ENCODE peak calls at places on chromosomes 2 and 18, in ten cellular contexts. T, L, U, A, C, G, M, O, E and Z are unnamed samples.

GRCh38 chr2:217753460-217754200 is 249.2 kb downstream of the TNS1 start:
- DNase-seq in T (no peak), L (no peak), U (no peak), A (no peak), C (no peak), G (no peak), M (peak), O (no peak), E (no peak), Z (peak)

GRCh38 chr2:37005118-37005868 is 39.0 kb upstream of the STRN start:
- DNase-seq in T (no peak), L (peak), U (no peak), A (no peak), C (peak), G (no peak), M (no peak), O (peak), E (no peak), Z (no peak)

GRCh38 chr2:201707142-201707541 is 8.7 kb upstream of the MPP4 start:
- DNase-seq in T (no peak), L (no peak), U (no peak), A (no peak), C (peak), G (no peak), M (no peak), O (no peak), E (no peak), Z (no peak)

GRCh38 chr2:149422337-149422990 is 92.1 kb downstream of the LYPD6 start:
- DNase-seq in T (no peak), L (no peak), U (no peak), A (no peak), C (no peak), G (no peak), M (no peak), O (peak), E (no peak), Z (peak)

GRCh38 chr2:132597831-132598230 is 72.2 kb downstream of the LYPD1 start:
- DNase-seq in T (no peak), L (no peak), U (no peak), A (no peak), C (no peak), G (no peak), M (no peak), O (no peak), E (no peak), Z (no peak)

GRCh38 chr2:81692566-81692965 is 1388.0 kb upstream of the LRRTM1 start:
- DNase-seq in T (no peak), L (no peak), U (no peak), A (no peak), C (no peak), G (no peak), M (no peak), O (no peak), E (no peak), Z (no peak)

GRCh38 chr2:96558061-96558460 is 21.5 kb downstream of the ARID5A start:
- DNase-seq in T (no peak), L (no peak), U (no peak), A (no peak), C (no peak), G (no peak), M (no peak), O (no peak), E (no peak), Z (no peak)

GRCh38 chr2:182911813-182912517 is 45.5 kb upstream of the FRZB start:
- DNase-seq in T (no peak), L (no peak), U (no peak), A (no peak), C (no peak), G (no peak), M (no peak), O (no peak), E (no peak), Z (peak)

GRCh38 chr2:85804583-85804982 is 50.8 kb downstream of the ATOH8 start:
- DNase-seq in T (no peak), L (no peak), U (no peak), A (no peak), C (peak), G (no peak), M (no peak), O (no peak), E (no peak), Z (no peak)

GRCh38 chr2:64652231-64653173 is 1.2 kb downstream of the SERTAD2 start:
- DNase-seq in T (no peak), L (no peak), U (no peak), A (no peak), C (no peak), G (peak), M (peak), O (peak), E (peak), Z (peak)

DNA sequence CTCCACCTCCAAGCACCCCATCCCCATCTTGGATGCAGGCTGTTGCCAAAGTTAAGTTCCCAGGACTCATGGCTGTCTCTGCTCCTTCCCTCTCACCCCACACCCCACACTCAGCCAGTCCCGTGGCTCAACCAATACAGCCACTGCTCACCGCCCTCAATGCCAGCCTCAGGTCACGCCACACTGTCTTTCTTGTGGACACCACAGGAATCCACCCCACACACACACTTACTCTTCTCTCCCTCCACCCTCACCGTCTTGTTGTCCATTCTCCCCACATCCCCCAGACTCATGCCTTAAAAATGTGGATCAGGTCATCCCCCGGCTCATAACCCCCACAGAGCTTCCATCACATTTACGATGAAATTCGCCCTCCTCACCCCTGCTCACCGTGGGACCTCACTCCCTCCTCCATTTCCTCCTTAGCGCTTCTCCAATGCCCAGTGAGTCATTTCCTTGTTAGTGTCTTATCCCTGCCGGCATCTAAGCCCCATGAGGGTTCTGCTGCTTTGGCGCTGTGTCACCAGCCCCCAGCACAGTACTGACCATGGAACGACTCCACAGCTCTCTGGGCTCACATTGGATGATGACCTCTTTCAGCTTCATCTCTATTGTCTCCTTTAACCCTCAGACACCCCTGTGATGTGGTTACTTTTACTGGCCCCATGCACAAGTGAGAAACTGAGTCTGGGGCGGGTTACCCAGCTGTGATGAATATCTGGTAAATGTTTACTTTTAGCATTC is 13.8 kb downstream of the MLPH start:
- DNase-seq in T (no peak), L (no peak), U (no peak), A (no peak), C (no peak), G (no peak), M (no peak), O (no peak), E (no peak), Z (peak)
- H3K27ac ChIP-seq in T (no peak), L (no peak), U (no peak), A (no peak), C (no peak), G (no peak), M (no peak), O (no peak), E (peak), Z (peak)

DNA sequence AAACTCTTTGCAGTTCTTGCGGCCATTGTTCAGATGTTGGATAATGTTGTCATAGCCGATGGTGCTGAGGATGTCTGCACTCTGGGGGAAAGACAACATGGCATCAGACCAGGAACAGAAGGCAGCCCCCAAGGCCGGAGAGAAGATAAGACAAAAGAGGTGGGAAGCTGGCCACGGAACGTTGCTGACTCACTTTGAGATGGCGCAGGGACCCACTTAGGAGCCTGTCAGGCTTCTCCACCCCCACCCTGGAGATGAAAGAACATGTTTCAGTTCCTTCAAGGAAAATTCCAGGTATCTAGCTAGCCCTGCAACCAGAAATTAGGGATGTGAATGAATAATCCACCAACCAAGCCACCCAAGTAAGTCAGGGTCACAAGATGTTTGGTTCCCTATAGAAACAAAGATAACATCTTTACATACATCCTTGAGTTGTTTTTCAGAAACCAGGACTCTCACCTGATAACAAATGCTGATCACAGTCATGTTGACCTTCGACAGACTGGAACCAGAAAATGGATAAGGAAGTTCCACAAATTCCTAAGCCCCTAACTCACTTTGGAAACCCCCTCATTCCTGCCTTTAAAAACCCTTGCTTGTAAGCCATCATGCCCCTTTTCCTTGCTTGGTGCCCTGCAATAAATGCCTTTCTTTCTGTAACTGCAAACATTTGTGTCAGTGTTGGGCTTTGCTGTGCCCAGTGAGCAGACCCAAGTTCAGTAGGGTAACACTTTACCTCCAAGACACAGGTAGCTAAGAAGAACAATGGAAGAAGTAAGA is 31.9 kb downstream of the PSTPIP2 start:
- DNase-seq in T (no peak), L (no peak), U (no peak), A (no peak), C (no peak), G (no peak), M (peak), O (no peak), E (no peak), Z (no peak)
- H3K27ac ChIP-seq in T (no peak), L (no peak), U (no peak), A (no peak), C (no peak), G (no peak), M (no peak), O (no peak), E (no peak), Z (no peak)

GRCh38 chr2:100196786-100197494 is 54.5 kb upstream of the AFF3 start:
- DNase-seq in T (no peak), L (no peak), U (no peak), A (no peak), C (no peak), G (peak), M (no peak), O (no peak), E (no peak), Z (peak)

GRCh38 chr2:100199421-100199820 is 57.0 kb upstream of the AFF3 start:
- DNase-seq in T (no peak), L (no peak), U (no peak), A (no peak), C (no peak), G (no peak), M (no peak), O (no peak), E (no peak), Z (no peak)

GRCh38 chr2:100200985-100201384 is 58.6 kb upstream of the AFF3 start:
- DNase-seq in T (no peak), L (no peak), U (no peak), A (no peak), C (no peak), G (no peak), M (no peak), O (no peak), E (no peak), Z (peak)

GRCh38 chr2:100197643-100198153 is 55.3 kb upstream of the AFF3 start:
- DNase-seq in T (no peak), L (peak), U (peak), A (peak), C (no peak), G (peak), M (peak), O (peak), E (peak), Z (peak)

GRCh38 chr2:100198461-100199230 is 56.3 kb upstream of the AFF3 start:
- DNase-seq in T (no peak), L (no peak), U (no peak), A (no peak), C (no peak), G (no peak), M (no peak), O (no peak), E (no peak), Z (no peak)
- H3K27ac ChIP-seq in T (no peak), L (peak), U (peak), A (peak), C (no peak), G (peak), M (peak), O (no peak), E (peak), Z (no peak)

DNA sequence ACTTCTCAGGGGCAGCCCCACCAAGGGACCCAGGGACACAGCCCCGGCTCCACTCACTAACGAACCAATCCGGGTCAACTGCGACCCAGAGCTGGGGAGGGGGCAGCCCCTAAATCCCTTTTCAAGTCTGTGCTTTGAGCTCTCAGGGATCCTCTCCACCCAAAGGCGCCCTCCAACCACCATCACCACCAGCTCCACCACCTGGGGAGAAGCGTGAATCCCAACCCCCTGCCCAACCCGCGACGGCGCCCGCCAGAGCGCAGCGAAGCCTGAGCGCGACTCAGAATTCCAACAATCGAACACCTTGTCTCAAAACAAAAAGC is 513 bp downstream of the DSC3 start:
- DNase-seq in T (no peak), L (no peak), U (no peak), A (no peak), C (no peak), G (no peak), M (no peak), O (no peak), E (no peak), Z (no peak)
- H3K27ac ChIP-seq in T (no peak), L (no peak), U (no peak), A (no peak), C (no peak), G (no peak), M (no peak), O (no peak), E (no peak), Z (no peak)

DNA sequence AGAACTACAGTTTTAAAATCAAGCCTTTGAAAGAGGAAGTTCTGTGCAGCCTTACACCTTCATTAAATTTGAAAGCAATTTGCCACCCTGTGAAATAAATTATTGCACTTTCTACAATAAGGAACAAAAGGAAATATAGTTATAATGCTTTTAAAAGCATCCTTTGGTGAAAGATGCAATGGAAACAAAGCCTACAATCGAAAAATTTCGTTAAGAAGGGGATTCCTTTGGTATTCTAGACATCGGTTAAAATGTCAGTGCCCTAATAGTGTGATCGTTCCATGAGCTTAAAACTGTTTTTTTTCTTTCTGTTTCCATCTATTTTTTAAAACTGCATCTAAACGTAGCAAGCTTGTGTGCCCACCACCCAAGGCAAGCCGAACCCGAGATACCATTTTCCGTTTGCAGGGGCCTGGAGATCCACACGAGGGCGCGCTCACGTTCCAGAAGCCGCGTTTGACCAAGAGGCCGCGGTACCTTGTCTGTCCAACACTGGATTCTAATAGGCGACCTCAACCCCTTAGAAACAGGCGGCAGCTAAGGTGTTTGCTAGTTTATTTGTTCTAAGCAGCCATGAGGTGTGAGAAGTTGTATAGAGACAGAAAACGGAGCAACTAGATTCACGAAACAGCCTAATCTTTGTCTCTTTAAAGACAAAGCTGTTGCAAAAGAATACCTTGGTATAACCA is 4.0 kb downstream of the HOXD11 start:
- DNase-seq in T (no peak), L (no peak), U (no peak), A (no peak), C (no peak), G (peak), M (peak), O (peak), E (no peak), Z (no peak)
- H3K27ac ChIP-seq in T (no peak), L (no peak), U (no peak), A (no peak), C (no peak), G (peak), M (no peak), O (no peak), E (no peak), Z (no peak)

GRCh38 chr2:161976300-161976699 is 97.7 kb downstream of the DPP4 start:
- DNase-seq in T (no peak), L (no peak), U (no peak), A (no peak), C (no peak), G (no peak), M (no peak), O (no peak), E (no peak), Z (no peak)
- H3K27ac ChIP-seq in T (no peak), L (no peak), U (no peak), A (no peak), C (no peak), G (no peak), M (no peak), O (no peak), E (no peak), Z (no peak)

GRCh38 chr2:28407976-28408690 is 15.5 kb downstream of the FOSL2 start:
- DNase-seq in T (no peak), L (no peak), U (no peak), A (no peak), C (no peak), G (no peak), M (no peak), O (no peak), E (no peak), Z (no peak)
- H3K27ac ChIP-seq in T (no peak), L (peak), U (no peak), A (peak), C (no peak), G (peak), M (no peak), O (no peak), E (peak), Z (peak)

GRCh38 chr2:223856584-223856983 is 19.2 kb upstream of the AP1S3 start:
- DNase-seq in T (no peak), L (no peak), U (no peak), A (no peak), C (no peak), G (no peak), M (no peak), O (no peak), E (no peak), Z (no peak)

GRCh38 chr2:223865124-223865523 is 27.7 kb upstream of the AP1S3 start:
- DNase-seq in T (peak), L (no peak), U (no peak), A (no peak), C (peak), G (no peak), M (no peak), O (no peak), E (no peak), Z (no peak)

GRCh38 chr2:223859070-223859469 is 21.7 kb upstream of the AP1S3 start:
- DNase-seq in T (no peak), L (no peak), U (no peak), A (no peak), C (no peak), G (no peak), M (no peak), O (no peak), E (no peak), Z (no peak)

GRCh38 chr2:223865907-223866508 is 28.6 kb upstream of the AP1S3 start:
- DNase-seq in T (no peak), L (no peak), U (no peak), A (no peak), C (peak), G (no peak), M (no peak), O (no peak), E (no peak), Z (no peak)

GRCh38 chr2:223860809-223861738 is 23.7 kb upstream of the AP1S3 start:
- DNase-seq in T (no peak), L (no peak), U (no peak), A (no peak), C (no peak), G (no peak), M (no peak), O (peak), E (no peak), Z (peak)
- H3K27ac ChIP-seq in T (no peak), L (no peak), U (no peak), A (no peak), C (no peak), G (no peak), M (no peak), O (peak), E (no peak), Z (peak)